ENCODE peak calls at places on chromosomes 1 and 21, in seven cellular contexts. One of them, this sample, is unnamed.
A peak's percentile ranks its signal among the peaks of the same experiment; 100 is the strongest.

GRCh38 chr1:243580984-243581383 is 269.1 kb downstream of the AKT3 start:
- DNase-seq in transverse colon: no peak
- DNase-seq in omental fat pad: no peak
- DNase-seq in epithelial cell of esophagus: no peak
- DNase-seq in tibial artery: no peak
- DNase-seq in Calu3: no peak
- DNase-seq in glutamatergic neuron: no peak
- DNase-seq in this sample: no peak

GRCh38 chr1:228208831-228209524 is 1.1 kb downstream of the OBSCN start:
- DNase-seq in transverse colon: no peak
- DNase-seq in omental fat pad: no peak
- DNase-seq in epithelial cell of esophagus: no peak
- DNase-seq in tibial artery: peak; percentile 60
- DNase-seq in Calu3: no peak
- DNase-seq in glutamatergic neuron: no peak
- DNase-seq in this sample: no peak

GRCh38 chr21:46626536-46627302 is 8.8 kb upstream of the PRMT2 start:
- DNase-seq in transverse colon: no peak
- DNase-seq in omental fat pad: no peak
- DNase-seq in epithelial cell of esophagus: no peak
- DNase-seq in tibial artery: no peak
- DNase-seq in Calu3: no peak
- DNase-seq in glutamatergic neuron: no peak
- DNase-seq in this sample: no peak

GRCh38 chr1:53601031-53601745 is 137.8 kb downstream of the GLIS1 start:
- DNase-seq in transverse colon: no peak
- DNase-seq in omental fat pad: no peak
- DNase-seq in epithelial cell of esophagus: no peak
- DNase-seq in tibial artery: peak; percentile 42
- DNase-seq in Calu3: no peak
- DNase-seq in glutamatergic neuron: no peak
- DNase-seq in this sample: no peak

GRCh38 chr21:36747815-36748381 is 49.0 kb downstream of the SIM2 start:
- DNase-seq in transverse colon: peak; percentile 60
- DNase-seq in omental fat pad: no peak
- DNase-seq in epithelial cell of esophagus: peak; percentile 52
- DNase-seq in tibial artery: no peak
- DNase-seq in Calu3: peak; percentile 75
- DNase-seq in glutamatergic neuron: peak; percentile 88
- DNase-seq in this sample: no peak

GRCh38 chr1:16249838-16250241 is 12.9 kb upstream of the CPLANE2 start:
- DNase-seq in transverse colon: peak; percentile 30
- DNase-seq in omental fat pad: no peak
- DNase-seq in epithelial cell of esophagus: no peak
- DNase-seq in tibial artery: peak; percentile 90
- DNase-seq in Calu3: no peak
- DNase-seq in glutamatergic neuron: no peak
- DNase-seq in this sample: no peak

GRCh38 chr1:160925652-160926241 is 28.9 kb downstream of the ITLN2 start:
- DNase-seq in transverse colon: no peak
- DNase-seq in omental fat pad: no peak
- DNase-seq in epithelial cell of esophagus: peak; percentile 5
- DNase-seq in tibial artery: no peak
- DNase-seq in Calu3: no peak
- DNase-seq in glutamatergic neuron: no peak
- DNase-seq in this sample: no peak

GRCh38 chr1:203343956-203344355 is 7.0 kb downstream of the FMOD start:
- DNase-seq in transverse colon: no peak
- DNase-seq in omental fat pad: no peak
- DNase-seq in epithelial cell of esophagus: no peak
- DNase-seq in tibial artery: no peak
- DNase-seq in Calu3: no peak
- DNase-seq in glutamatergic neuron: no peak
- DNase-seq in this sample: no peak

GRCh38 chr1:35715568-35716002 is 3.1 kb downstream of the C1orf216 start:
- DNase-seq in transverse colon: peak; percentile 80
- DNase-seq in omental fat pad: no peak
- DNase-seq in epithelial cell of esophagus: peak; percentile 79
- DNase-seq in tibial artery: peak; percentile 74
- DNase-seq in Calu3: peak; percentile 79
- DNase-seq in glutamatergic neuron: peak; percentile 85
- DNase-seq in this sample: peak; percentile 64

DNA sequence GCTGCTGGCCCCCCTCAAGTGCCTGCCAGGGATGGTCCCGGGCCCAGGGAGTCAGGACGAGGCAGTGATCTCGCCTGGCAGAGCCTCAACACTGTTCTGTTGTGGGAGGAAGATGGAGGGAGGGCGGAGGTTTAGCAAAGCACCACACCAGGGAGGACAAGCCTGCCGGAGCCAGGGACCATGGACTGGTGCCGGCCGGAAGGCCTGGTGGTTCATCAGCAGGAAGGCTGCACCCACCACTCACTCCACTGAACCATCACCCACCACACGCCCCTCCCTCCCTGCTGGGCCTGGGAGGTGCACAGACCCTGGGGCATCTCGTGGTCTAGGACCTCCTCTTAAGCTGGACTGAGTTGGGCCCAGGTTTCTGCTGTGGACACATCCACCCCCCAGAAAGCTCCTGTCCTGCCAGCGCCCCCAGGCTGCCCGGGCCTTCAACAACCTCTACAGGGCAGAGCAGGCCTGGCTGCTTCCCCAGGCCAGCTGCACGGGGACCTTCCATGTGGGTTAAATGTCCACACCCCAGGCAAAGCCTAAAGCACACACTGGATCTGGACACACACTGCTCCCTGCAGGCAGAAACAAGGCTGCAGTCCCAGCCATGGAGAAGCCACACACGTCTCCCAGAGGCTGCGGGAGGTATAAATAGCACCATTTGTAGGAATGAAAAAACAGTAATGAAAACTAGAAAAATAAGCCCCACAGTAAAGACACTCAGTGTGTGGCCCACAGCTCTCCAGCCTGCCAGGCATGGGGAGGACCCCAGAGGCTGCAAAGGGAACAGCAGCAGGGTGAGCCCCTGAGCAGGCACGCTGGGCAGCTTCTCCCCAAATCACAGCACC is 10.4 kb upstream of the TMEM240 start:
- DNase-seq in transverse colon: no peak
- DNase-seq in omental fat pad: no peak
- DNase-seq in epithelial cell of esophagus: no peak
- DNase-seq in tibial artery: no peak
- DNase-seq in Calu3: no peak
- DNase-seq in glutamatergic neuron: peak; percentile 62
- DNase-seq in this sample: no peak
- TF ChIP-seq CTCF in transverse colon: no peak
- TF ChIP-seq CTCF in omental fat pad: no peak
- TF ChIP-seq CTCF in epithelial cell of esophagus: peak; percentile 26
- TF ChIP-seq CTCF in tibial artery: no peak
- TF ChIP-seq CTCF in Calu3: no peak
- TF ChIP-seq CTCF in glutamatergic neuron: peak; percentile 67
- TF ChIP-seq CTCF in this sample: no peak

GRCh38 chr1:246775531-246776385 is 51.5 kb downstream of the SCCPDH start:
- DNase-seq in transverse colon: no peak
- DNase-seq in omental fat pad: no peak
- DNase-seq in epithelial cell of esophagus: no peak
- DNase-seq in tibial artery: no peak
- DNase-seq in Calu3: no peak
- DNase-seq in glutamatergic neuron: no peak
- DNase-seq in this sample: no peak
- TF ChIP-seq CTCF in transverse colon: no peak
- TF ChIP-seq CTCF in omental fat pad: no peak
- TF ChIP-seq CTCF in epithelial cell of esophagus: no peak
- TF ChIP-seq CTCF in tibial artery: no peak
- TF ChIP-seq CTCF in Calu3: no peak
- TF ChIP-seq CTCF in glutamatergic neuron: no peak
- TF ChIP-seq CTCF in this sample: no peak

GRCh38 chr1:209875510-209875909 is 47.7 kb downstream of the UTP25 start:
- DNase-seq in transverse colon: no peak
- DNase-seq in omental fat pad: no peak
- DNase-seq in epithelial cell of esophagus: peak; percentile 61
- DNase-seq in tibial artery: no peak
- DNase-seq in Calu3: peak; percentile 31
- DNase-seq in glutamatergic neuron: no peak
- DNase-seq in this sample: no peak
- TF ChIP-seq CTCF in transverse colon: no peak
- TF ChIP-seq CTCF in omental fat pad: no peak
- TF ChIP-seq CTCF in epithelial cell of esophagus: peak; percentile 58
- TF ChIP-seq CTCF in tibial artery: no peak
- TF ChIP-seq CTCF in Calu3: no peak
- TF ChIP-seq CTCF in glutamatergic neuron: peak; percentile 15
- TF ChIP-seq CTCF in this sample: no peak

DNA sequence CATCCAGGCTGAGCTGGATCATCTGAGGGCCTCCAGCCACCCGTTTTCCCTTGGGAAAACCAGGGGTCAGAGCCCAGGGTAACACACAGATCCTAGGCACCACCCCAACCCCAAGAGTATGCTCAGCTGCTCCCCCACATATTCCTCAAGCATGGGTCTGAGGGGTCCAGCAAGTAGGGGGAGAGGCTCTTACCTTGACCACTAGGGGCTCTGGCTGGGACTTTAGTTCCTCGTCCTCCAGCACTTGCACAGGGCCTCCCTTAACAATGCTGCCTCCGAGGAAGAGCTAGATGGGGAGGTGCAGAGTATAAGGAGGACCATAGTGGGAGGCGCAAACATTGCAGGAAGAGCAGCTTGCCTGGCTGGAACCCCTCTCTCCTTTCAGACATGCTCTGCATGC is 7.5 kb downstream of the SELENBP1 start:
- DNase-seq in transverse colon: no peak
- DNase-seq in omental fat pad: no peak
- DNase-seq in epithelial cell of esophagus: no peak
- DNase-seq in tibial artery: no peak
- DNase-seq in Calu3: no peak
- DNase-seq in glutamatergic neuron: no peak
- DNase-seq in this sample: no peak
- TF ChIP-seq CTCF in transverse colon: no peak
- TF ChIP-seq CTCF in omental fat pad: no peak
- TF ChIP-seq CTCF in epithelial cell of esophagus: no peak
- TF ChIP-seq CTCF in tibial artery: no peak
- TF ChIP-seq CTCF in Calu3: peak; percentile 36
- TF ChIP-seq CTCF in glutamatergic neuron: no peak
- TF ChIP-seq CTCF in this sample: no peak

DNA sequence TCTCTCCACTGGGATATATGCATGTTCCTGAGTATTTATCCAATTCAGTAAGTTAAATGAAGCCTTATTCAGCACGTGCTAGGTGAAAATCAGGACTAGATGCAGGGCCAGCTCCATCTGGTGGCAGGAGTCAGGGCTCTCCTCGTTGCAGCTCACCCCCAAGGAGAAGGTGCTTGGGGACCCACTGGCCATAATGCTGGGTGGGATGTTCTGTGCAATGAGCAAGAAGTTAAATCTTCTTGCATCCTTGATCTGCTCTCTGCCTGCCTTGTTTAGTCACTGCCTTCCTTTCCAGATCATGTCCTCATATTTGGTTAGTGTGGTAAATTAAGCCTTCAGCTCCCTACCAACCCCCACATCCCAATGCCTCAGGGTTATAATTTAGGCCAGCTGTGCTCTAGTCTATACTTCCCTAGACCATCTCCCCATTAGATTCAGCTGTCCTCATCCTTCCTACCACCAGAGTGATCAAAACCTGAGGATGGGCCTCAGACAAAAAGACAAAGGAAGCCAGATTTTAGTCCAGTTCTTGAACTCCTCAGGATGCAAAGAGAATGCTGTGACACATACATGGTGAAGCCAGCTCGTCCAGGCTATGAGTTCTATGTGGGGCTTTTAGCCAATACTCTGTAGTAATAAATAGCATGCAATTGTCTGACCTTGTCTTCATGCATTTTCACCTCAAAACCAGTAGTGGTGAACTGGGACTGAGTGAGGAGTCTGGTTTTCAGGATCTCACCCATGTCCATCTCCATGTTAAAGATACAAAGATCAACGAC is 55.9 kb downstream of the SEC16B start:
- DNase-seq in transverse colon: peak; percentile 39
- DNase-seq in omental fat pad: no peak
- DNase-seq in epithelial cell of esophagus: peak; percentile 59
- DNase-seq in tibial artery: no peak
- DNase-seq in Calu3: peak; percentile 49
- DNase-seq in glutamatergic neuron: peak; percentile 30
- DNase-seq in this sample: no peak
- TF ChIP-seq CTCF in transverse colon: peak; percentile 49
- TF ChIP-seq CTCF in omental fat pad: no peak
- TF ChIP-seq CTCF in epithelial cell of esophagus: peak; percentile 69
- TF ChIP-seq CTCF in tibial artery: no peak
- TF ChIP-seq CTCF in Calu3: peak; percentile 44
- TF ChIP-seq CTCF in glutamatergic neuron: no peak
- TF ChIP-seq CTCF in this sample: no peak

GRCh38 chr21:22670148-22670547 is 1671.9 kb downstream of the NCAM2 start:
- DNase-seq in transverse colon: no peak
- DNase-seq in omental fat pad: no peak
- DNase-seq in epithelial cell of esophagus: no peak
- DNase-seq in tibial artery: no peak
- DNase-seq in Calu3: no peak
- DNase-seq in glutamatergic neuron: no peak
- DNase-seq in this sample: no peak
- TF ChIP-seq CTCF in transverse colon: no peak
- TF ChIP-seq CTCF in omental fat pad: no peak
- TF ChIP-seq CTCF in epithelial cell of esophagus: no peak
- TF ChIP-seq CTCF in tibial artery: no peak
- TF ChIP-seq CTCF in Calu3: no peak
- TF ChIP-seq CTCF in glutamatergic neuron: no peak
- TF ChIP-seq CTCF in this sample: no peak

DNA sequence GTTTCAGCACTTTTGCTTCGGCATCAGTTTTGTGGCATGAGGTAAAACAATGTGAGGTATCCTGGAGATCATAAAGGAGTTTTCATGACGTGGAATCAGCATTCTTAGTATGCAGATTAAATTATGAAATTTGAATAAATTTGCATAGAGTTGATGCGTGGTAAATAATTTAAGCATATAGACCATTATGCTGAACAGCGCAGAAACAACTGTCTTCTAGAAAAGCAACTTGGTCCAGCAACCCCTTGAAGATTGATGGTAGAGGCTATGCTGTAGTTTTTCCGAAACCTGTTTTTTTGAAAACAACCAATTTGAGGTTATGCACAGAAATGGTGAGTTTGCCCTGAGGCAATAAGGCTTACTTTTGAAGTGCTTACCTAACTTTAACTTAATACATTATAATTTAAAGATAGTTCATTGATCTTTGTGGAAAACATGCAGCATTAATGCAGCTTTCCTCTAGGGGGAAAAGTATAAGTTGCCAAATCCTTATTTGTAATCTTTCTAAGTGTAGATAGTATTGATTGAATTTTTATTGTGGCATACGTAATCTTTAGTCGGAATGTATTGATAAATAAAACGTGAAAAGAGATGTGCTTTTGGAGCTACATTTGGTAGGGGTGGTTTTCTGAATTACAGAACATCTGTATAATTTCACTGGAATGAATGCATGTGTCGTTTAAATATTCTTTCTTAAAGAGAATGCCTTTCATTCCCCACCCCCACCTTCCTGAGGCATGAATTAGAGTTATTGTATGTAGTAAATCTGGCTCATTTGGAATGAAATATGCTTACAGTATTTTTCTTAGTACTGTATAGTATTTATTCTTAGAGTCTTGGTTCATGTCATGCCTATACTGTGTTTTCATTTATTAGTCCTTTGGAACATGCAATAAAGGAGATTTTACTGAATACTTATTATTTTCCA is 3.8 kb downstream of the PRDM2 start:
- DNase-seq in transverse colon: no peak
- DNase-seq in omental fat pad: no peak
- DNase-seq in epithelial cell of esophagus: no peak
- DNase-seq in tibial artery: no peak
- DNase-seq in Calu3: no peak
- DNase-seq in glutamatergic neuron: no peak
- DNase-seq in this sample: no peak
- TF ChIP-seq CTCF in transverse colon: no peak
- TF ChIP-seq CTCF in omental fat pad: no peak
- TF ChIP-seq CTCF in epithelial cell of esophagus: no peak
- TF ChIP-seq CTCF in tibial artery: no peak
- TF ChIP-seq CTCF in Calu3: no peak
- TF ChIP-seq CTCF in glutamatergic neuron: no peak
- TF ChIP-seq CTCF in this sample: no peak

This sample was measured in CD14-positive monocyte.